ENCODE peak calls at places on chromosomes 7 and 10, in four cellular contexts. One of them, this sample, is unnamed.

GRCh38 chr10:21172774-21173432 is 275.8 kb upstream of the NEBL start:
- DNase-seq in ELR: no peak
- DNase-seq in HT1080: no peak
- DNase-seq in HTR-8/SVneo: peak
- DNase-seq in this sample: no peak

GRCh38 chr7:143049380-143049779 is 2.8 kb upstream of the OR6V1 start:
- DNase-seq in ELR: no peak
- DNase-seq in HT1080: no peak
- DNase-seq in HTR-8/SVneo: no peak
- DNase-seq in this sample: no peak

GRCh38 chr7:16647435-16647960 is 1.5 kb downstream of the BZW2 start:
- DNase-seq in ELR: no peak
- DNase-seq in HT1080: no peak
- DNase-seq in HTR-8/SVneo: no peak
- DNase-seq in this sample: no peak

GRCh38 chr10:102312683-102313082 is 67.4 kb downstream of the GBF1 start:
- DNase-seq in ELR: peak
- DNase-seq in HT1080: peak
- DNase-seq in HTR-8/SVneo: no peak
- DNase-seq in this sample: no peak

GRCh38 chr7:18087031-18087686 is 59.5 kb upstream of the PRPS1L1 start:
- DNase-seq in ELR: peak
- DNase-seq in HT1080: peak
- DNase-seq in HTR-8/SVneo: no peak
- DNase-seq in this sample: no peak

GRCh38 chr7:119452401-119452800 is 820.6 kb upstream of the KCND2 start:
- DNase-seq in ELR: peak
- DNase-seq in HT1080: no peak
- DNase-seq in HTR-8/SVneo: no peak
- DNase-seq in this sample: no peak

GRCh38 chr7:108329514-108329913 is 126.7 kb downstream of the NRCAM start:
- DNase-seq in ELR: no peak
- DNase-seq in HT1080: no peak
- DNase-seq in HTR-8/SVneo: no peak
- DNase-seq in this sample: no peak

GRCh38 chr7:85030893-85031292 is 156.0 kb downstream of the SEMA3D start:
- DNase-seq in ELR: peak
- DNase-seq in HT1080: peak
- DNase-seq in HTR-8/SVneo: peak
- DNase-seq in this sample: no peak

GRCh38 chr7:17062433-17063383 is 180.9 kb upstream of the AGR3 start:
- DNase-seq in ELR: peak
- DNase-seq in HT1080: no peak
- DNase-seq in HTR-8/SVneo: no peak
- DNase-seq in this sample: no peak

GRCh38 chr7:7175075-7175695 is 7.2 kb upstream of the C1GALT1 start:
- DNase-seq in ELR: no peak
- DNase-seq in HT1080: no peak
- DNase-seq in HTR-8/SVneo: no peak
- DNase-seq in this sample: no peak

GRCh38 chr7:133303372-133303771 is 50.5 kb downstream of the EXOC4 start:
- DNase-seq in ELR: no peak
- DNase-seq in HT1080: no peak
- DNase-seq in HTR-8/SVneo: no peak
- DNase-seq in this sample: no peak

GRCh38 chr10:119762805-119763798 is 37.3 kb downstream of the INPP5F start:
- DNase-seq in ELR: peak
- DNase-seq in HT1080: no peak
- DNase-seq in HTR-8/SVneo: no peak
- DNase-seq in this sample: no peak

GRCh38 chr10:6537704-6538103 is 42.4 kb downstream of the PRKCQ start:
- DNase-seq in ELR: no peak
- DNase-seq in HT1080: no peak
- DNase-seq in HTR-8/SVneo: no peak
- DNase-seq in this sample: no peak

GRCh38 chr7:79064187-79064823 is 389.2 kb downstream of the MAGI2 start:
- DNase-seq in ELR: no peak
- DNase-seq in HT1080: no peak
- DNase-seq in HTR-8/SVneo: no peak
- DNase-seq in this sample: no peak

GRCh38 chr7:12524794-12525386 is 45.6 kb upstream of the SCIN start:
- DNase-seq in ELR: peak
- DNase-seq in HT1080: peak
- DNase-seq in HTR-8/SVneo: peak
- DNase-seq in this sample: no peak

GRCh38 chr7:139916717-139917395 is 87.8 kb downstream of the TBXAS1 start:
- DNase-seq in ELR: no peak
- DNase-seq in HT1080: no peak
- DNase-seq in HTR-8/SVneo: no peak
- DNase-seq in this sample: peak

GRCh38 chr10:114482480-114482879 is 78.2 kb upstream of the AFAP1L2 start:
- DNase-seq in ELR: no peak
- DNase-seq in HT1080: no peak
- DNase-seq in HTR-8/SVneo: no peak
- DNase-seq in this sample: no peak

GRCh38 chr10:117736655-117737054 is 194.1 kb downstream of the EMX2 start:
- DNase-seq in ELR: peak
- DNase-seq in HT1080: peak
- DNase-seq in HTR-8/SVneo: no peak
- DNase-seq in this sample: no peak

GRCh38 chr7:14924398-14924797 is 21.8 kb upstream of the DGKB start:
- DNase-seq in ELR: peak
- DNase-seq in HT1080: peak
- DNase-seq in HTR-8/SVneo: peak
- DNase-seq in this sample: no peak

GRCh38 chr7:102063736-102064135 is 222.9 kb upstream of the SH2B2 start:
- DNase-seq in ELR: peak
- DNase-seq in HT1080: peak
- DNase-seq in HTR-8/SVneo: no peak
- DNase-seq in this sample: no peak

GRCh38 chr10:129033790-129034272 is 433.2 kb upstream of the MGMT start:
- DNase-seq in ELR: no peak
- DNase-seq in HT1080: no peak
- DNase-seq in HTR-8/SVneo: no peak
- DNase-seq in this sample: no peak

This sample was measured in germinal center.